ENCODE peak calls at places on chromosomes 6 and 20, in five cellular contexts. M is cardiac muscle cell; T is CD4-positive, alpha-beta T cell; N is A549; J is lower lobe of right lung. V is an unnamed sample.

GRCh38 chr6:16974729-16975359 is 127.0 kb upstream of the STMND1 start:
- DNase-seq in M (no peak), T (no peak), N (no peak), J (no peak), V (no peak)

GRCh38 chr6:49935387-49935786 is 28.6 kb downstream of the DEFB114 start:
- DNase-seq in M (no peak), T (no peak), N (no peak), J (no peak), V (no peak)

GRCh38 chr20:11799131-11799800 is 118.4 kb upstream of the BTBD3 start:
- DNase-seq in M (no peak), T (no peak), N (no peak), J (no peak), V (no peak)

GRCh38 chr6:131948221-131948661 is 2.9 kb downstream of the CCN2 start:
- DNase-seq in M (no peak), T (no peak), N (no peak), J (no peak), V (no peak)

GRCh38 chr6:91057689-91058088 is 470.8 kb upstream of the MAP3K7 start:
- DNase-seq in M (no peak), T (no peak), N (no peak), J (no peak), V (no peak)

GRCh38 chr6:127952176-127952575 is 51.3 kb upstream of the THEMIS start:
- DNase-seq in M (no peak), T (no peak), N (no peak), J (no peak), V (no peak)

GRCh38 chr20:53003420-53003819 is 31.3 kb downstream of the TSHZ2 start:
- DNase-seq in M (no peak), T (no peak), N (no peak), J (no peak), V (no peak)

GRCh38 chr6:17845598-17845997 is 138.9 kb upstream of the NUP153 start:
- DNase-seq in M (peak; percentile 8), T (no peak), N (no peak), J (no peak), V (no peak)

GRCh38 chr20:37989601-37990001 is 43.7 kb downstream of the TTI1 start:
- DNase-seq in M (peak; percentile 61), T (no peak), N (no peak), J (peak; percentile 82), V (no peak)

DNA sequence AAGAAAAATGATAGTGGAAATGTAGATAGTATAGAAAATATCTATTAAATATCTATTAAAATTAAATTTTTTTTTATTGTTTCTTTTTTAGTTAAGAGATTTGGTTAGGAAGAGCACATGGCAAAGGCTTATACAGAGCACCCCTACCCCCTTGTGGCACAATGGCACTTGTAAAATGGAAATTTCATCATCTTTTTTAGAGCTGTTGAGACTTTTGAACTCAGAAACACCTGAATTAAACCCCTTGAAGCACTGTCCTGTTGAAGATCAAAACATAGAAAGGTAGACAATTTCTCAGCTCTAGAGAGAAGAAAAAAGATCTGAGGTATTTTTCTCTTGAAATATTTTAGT is 572.4 kb downstream of the PKHD1 start:
- DNase-seq in M (no peak), T (no peak), N (no peak), J (no peak), V (no peak)
- TF ChIP-seq CTCF in M (no peak), T (no peak), N (no peak), J (no peak), V (no peak)

DNA sequence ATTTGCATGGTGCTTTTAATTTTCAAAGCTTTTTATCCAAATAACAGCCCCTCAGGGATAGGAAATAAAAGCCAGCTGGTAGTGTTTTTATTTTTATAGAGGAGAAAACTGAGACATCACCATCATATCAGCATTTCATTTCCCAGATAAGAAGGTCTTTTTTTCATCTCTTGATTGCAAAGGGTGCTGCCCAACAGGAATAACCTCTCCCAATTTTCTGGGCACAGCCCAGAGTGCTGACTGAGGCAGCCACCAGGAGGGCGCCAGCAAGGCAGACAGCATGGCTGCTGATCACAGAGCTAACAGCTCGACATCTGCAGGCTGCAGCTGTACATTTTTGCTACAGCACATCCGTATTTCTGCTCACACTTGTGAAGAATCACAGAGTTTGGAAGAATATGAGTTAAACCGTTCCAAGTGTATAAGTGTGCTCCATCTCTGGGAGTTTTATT is 85.7 kb upstream of the C20orf144 start:
- DNase-seq in M (no peak), T (no peak), N (peak; percentile 12), J (no peak), V (no peak)
- TF ChIP-seq CTCF in M (peak; percentile 27), T (no peak), N (no peak), J (no peak), V (no peak)

DNA sequence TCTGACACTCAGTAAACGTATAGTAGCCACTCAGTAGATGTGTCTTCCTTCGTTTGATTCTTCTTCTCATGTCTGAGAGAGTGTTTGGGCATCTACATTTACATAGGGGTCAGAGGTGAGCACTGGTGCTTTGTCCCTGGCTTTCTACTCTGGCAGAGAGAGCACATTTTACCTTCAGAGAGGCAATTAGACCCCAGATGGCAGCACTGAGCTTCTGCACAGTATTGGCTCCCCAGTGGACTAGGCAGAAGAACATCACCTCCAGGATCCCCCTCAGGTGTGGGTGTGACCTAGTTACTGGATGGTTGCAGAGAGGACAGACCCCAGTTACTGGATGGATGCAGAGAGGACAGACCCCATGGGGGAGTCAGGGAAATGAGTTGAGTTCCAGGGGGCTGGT is 327.2 kb downstream of the DHX35 start:
- DNase-seq in M (peak; percentile 9), T (no peak), N (peak; percentile 7), J (no peak), V (no peak)
- TF ChIP-seq CTCF in M (no peak), T (no peak), N (no peak), J (peak; percentile 16), V (no peak)

GRCh38 chr6:163120223-163120622 is 294.3 kb upstream of the QKI start:
- DNase-seq in M (no peak), T (no peak), N (no peak), J (no peak), V (no peak)
- TF ChIP-seq CTCF in M (no peak), T (no peak), N (no peak), J (no peak), V (no peak)

DNA sequence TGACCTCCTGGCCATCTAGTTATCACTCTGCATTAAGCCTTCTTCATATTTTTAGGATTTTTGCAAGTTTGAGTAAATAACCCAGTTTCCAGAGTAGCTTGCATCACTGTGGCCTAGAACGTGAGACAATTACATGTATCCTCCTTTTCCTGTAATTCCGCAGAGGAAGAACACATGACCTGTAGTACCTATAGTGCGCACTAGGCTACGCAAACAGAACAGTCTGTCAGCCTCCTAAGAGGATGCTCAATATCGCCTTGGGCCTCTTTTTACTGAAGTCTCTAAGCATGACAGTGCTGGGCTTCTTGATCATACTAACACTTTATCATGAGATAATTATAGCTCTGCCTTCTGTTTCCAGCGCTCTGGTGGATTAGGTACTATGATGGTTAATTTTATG is 20.2 kb upstream of the NR2E1 start:
- DNase-seq in M (no peak), T (no peak), N (no peak), J (no peak), V (no peak)
- TF ChIP-seq CTCF in M (no peak), T (no peak), N (no peak), J (no peak), V (no peak)

V was measured in activated B cell treated with CpG ODN at 0.5 μM for 24 hours.